ENCODE peak calls at places on chromosomes 11 and 22, in eight cellular contexts. H is NCI-H1092; L is lung microvascular endothelial cell; R is fibroblast of mammary gland; S is midbrain; C is stimulated activated CD4-positive, alpha-beta T cell treated with anti-CD3 and anti-CD28 coated beads, Interleukin-2, amount 100 ng/mL, for 48 hours; A is activated CD4-positive, alpha-beta T cell treated with anti-CD3 and anti-CD28 coated beads, Interleukin-2, amount 50 U/mL, for 24 hours; U is foreskin melanocyte. W is an unnamed sample.

GRCh38 chr22:21657020-21657360 is 8.8 kb upstream of the PPIL2 start:
- DNase-seq in H (no peak), L (no peak), R (no peak), S (no peak), C (no peak), A (no peak), U (no peak), W (no peak)

GRCh38 chr11:113110046-113110445 is 148.8 kb downstream of the NCAM1 start:
- DNase-seq in H (no peak), L (no peak), R (no peak), S (no peak), C (no peak), A (no peak), U (no peak), W (no peak)

GRCh38 chr11:119263352-119263940 is 53.5 kb downstream of the MCAM start:
- DNase-seq in H (no peak), L (peak; percentile 58), R (no peak), S (no peak), C (no peak), A (no peak), U (peak; percentile 62), W (no peak)

GRCh38 chr11:34416746-34417145 is 22.0 kb upstream of the CAT start:
- DNase-seq in H (no peak), L (no peak), R (peak; percentile 49), S (no peak), C (no peak), A (no peak), U (no peak), W (peak; percentile 53)

GRCh38 chr11:107927559-107927958 is 689 bp upstream of the RAB39A start:
- DNase-seq in H (no peak), L (no peak), R (no peak), S (no peak), C (no peak), A (no peak), U (no peak), W (no peak)

GRCh38 chr11:61392991-61393595 is 706 bp downstream of the TMEM216 start:
- DNase-seq in H (no peak), L (no peak), R (peak; percentile 21), S (no peak), C (no peak), A (no peak), U (no peak), W (no peak)

GRCh38 chr22:50016988-50017700 is 4.6 kb upstream of the IL17REL start:
- DNase-seq in H (no peak), L (no peak), R (no peak), S (no peak), C (peak; percentile 74), A (peak; percentile 55), U (no peak), W (peak; percentile 81)

GRCh38 chr11:66268953-66269906 is 791 bp downstream of the RAB1B start:
- DNase-seq in H (no peak), L (peak; percentile 21), R (peak; percentile 34), S (no peak), C (no peak), A (no peak), U (no peak), W (no peak)

GRCh38 chr11:15657264-15657663 is 542.5 kb downstream of the INSC start:
- DNase-seq in H (no peak), L (no peak), R (no peak), S (no peak), C (no peak), A (no peak), U (no peak), W (no peak)

GRCh38 chr11:14789879-14790484 is 102.0 kb downstream of the CYP2R1 start:
- DNase-seq in H (no peak), L (peak; percentile 35), R (peak; percentile 20), S (peak; percentile 23), C (no peak), A (no peak), U (no peak), W (peak; percentile 21)

GRCh38 chr11:58576792-58577440 is 1.3 kb upstream of the LPXN start:
- DNase-seq in H (no peak), L (peak; percentile 48), R (peak; percentile 66), S (peak; percentile 30), C (no peak), A (no peak), U (peak; percentile 52), W (peak; percentile 30)

GRCh38 chr22:44289429-44290171 is 23.2 kb downstream of the SHISAL1 start:
- DNase-seq in H (no peak), L (peak; percentile 6), R (peak; percentile 27), S (no peak), C (no peak), A (no peak), U (no peak), W (no peak)

GRCh38 chr11:118263694-118264567 is at the start of gene MPZL2:
- DNase-seq in H (no peak), L (peak; percentile 22), R (no peak), S (no peak), C (no peak), A (no peak), U (no peak), W (peak; percentile 93)

GRCh38 chr22:32684148-32684821 is 117.2 kb upstream of the TIMP3 start:
- DNase-seq in H (no peak), L (no peak), R (no peak), S (no peak), C (no peak), A (no peak), U (no peak), W (no peak)

GRCh38 chr11:12693485-12694181 is 19.4 kb downstream of the TEAD1 start:
- DNase-seq in H (peak; percentile 21), L (peak; percentile 91), R (peak; percentile 99), S (peak; percentile 69), C (no peak), A (no peak), U (peak; percentile 98), W (peak; percentile 97)

GRCh38 chr11:22169833-22170232 is 23.1 kb upstream of the ANO5 start:
- DNase-seq in H (no peak), L (no peak), R (no peak), S (peak; percentile 5), C (no peak), A (no peak), U (no peak), W (peak; percentile 1)